ENCODE peak calls at places on chromosomes 11 and 22, in five cellular contexts. One of them, this sample, is unnamed.

GRCh38 chr11:14443642-14444041 is 56.0 kb downstream of the COPB1 start:
- DNase-seq in psoas muscle: no peak
- DNase-seq in A549: peak; percentile 54
- DNase-seq in heart right ventricle: no peak
- DNase-seq in IMR-90: peak; percentile 57
- DNase-seq in this sample: peak; percentile 60

GRCh38 chr11:86099727-86100320 is 30.9 kb upstream of the PICALM start:
- DNase-seq in psoas muscle: no peak
- DNase-seq in A549: peak; percentile 12
- DNase-seq in heart right ventricle: no peak
- DNase-seq in IMR-90: peak; percentile 71
- DNase-seq in this sample: peak; percentile 92

GRCh38 chr11:2526808-2527381 is 82.1 kb downstream of the KCNQ1 start:
- DNase-seq in psoas muscle: peak; percentile 47
- DNase-seq in A549: no peak
- DNase-seq in heart right ventricle: peak; percentile 54
- DNase-seq in IMR-90: no peak
- DNase-seq in this sample: no peak

GRCh38 chr22:22111267-22111751 is 128.7 kb upstream of the TOP3B start:
- DNase-seq in psoas muscle: no peak
- DNase-seq in A549: peak; percentile 42
- DNase-seq in heart right ventricle: no peak
- DNase-seq in IMR-90: peak; percentile 95
- DNase-seq in this sample: peak; percentile 64

GRCh38 chr11:27721505-27722116 is 21.4 kb upstream of the BDNF start:
- DNase-seq in psoas muscle: no peak
- DNase-seq in A549: no peak
- DNase-seq in heart right ventricle: no peak
- DNase-seq in IMR-90: no peak
- DNase-seq in this sample: no peak

GRCh38 chr11:122778148-122778547 is 60.2 kb upstream of the CRTAM start:
- DNase-seq in psoas muscle: no peak
- DNase-seq in A549: no peak
- DNase-seq in heart right ventricle: no peak
- DNase-seq in IMR-90: peak; percentile 65
- DNase-seq in this sample: peak; percentile 64

GRCh38 chr22:34736081-34736480 is 329.9 kb upstream of the ISX start:
- DNase-seq in psoas muscle: no peak
- DNase-seq in A549: no peak
- DNase-seq in heart right ventricle: no peak
- DNase-seq in IMR-90: no peak
- DNase-seq in this sample: no peak

GRCh38 chr11:14075118-14075601 is 112.6 kb downstream of the SPON1 start:
- DNase-seq in psoas muscle: no peak
- DNase-seq in A549: no peak
- DNase-seq in heart right ventricle: no peak
- DNase-seq in IMR-90: no peak
- DNase-seq in this sample: peak; percentile 59

GRCh38 chr11:134008593-134008992 is 51.8 kb upstream of the IGSF9B start:
- DNase-seq in psoas muscle: no peak
- DNase-seq in A549: no peak
- DNase-seq in heart right ventricle: no peak
- DNase-seq in IMR-90: no peak
- DNase-seq in this sample: no peak

GRCh38 chr22:42217019-42217751 is 53.3 kb downstream of the TCF20 start:
- DNase-seq in psoas muscle: no peak
- DNase-seq in A549: peak; percentile 1
- DNase-seq in heart right ventricle: no peak
- DNase-seq in IMR-90: peak; percentile 55
- DNase-seq in this sample: peak; percentile 3

GRCh38 chr11:128726464-128727139 is 32.7 kb downstream of the FLI1 start:
- DNase-seq in psoas muscle: no peak
- DNase-seq in A549: no peak
- DNase-seq in heart right ventricle: no peak
- DNase-seq in IMR-90: no peak
- DNase-seq in this sample: no peak

GRCh38 chr11:92123540-92123939 is 101.1 kb upstream of the FAT3 start:
- DNase-seq in psoas muscle: no peak
- DNase-seq in A549: no peak
- DNase-seq in heart right ventricle: no peak
- DNase-seq in IMR-90: peak; percentile 0
- DNase-seq in this sample: no peak

GRCh38 chr22:26619510-26619909 is 1.7 kb upstream of the CRYBB1 start:
- DNase-seq in psoas muscle: no peak
- DNase-seq in A549: no peak
- DNase-seq in heart right ventricle: peak; percentile 35
- DNase-seq in IMR-90: no peak
- DNase-seq in this sample: no peak

GRCh38 chr22:30694638-30695350 is at the start of gene OSBP2:
- DNase-seq in psoas muscle: peak; percentile 44
- DNase-seq in A549: peak; percentile 9
- DNase-seq in heart right ventricle: peak; percentile 38
- DNase-seq in IMR-90: no peak
- DNase-seq in this sample: no peak

GRCh38 chr22:39151329-39151975 is 1.0 kb downstream of the CBX7 start:
- DNase-seq in psoas muscle: peak; percentile 30
- DNase-seq in A549: no peak
- DNase-seq in heart right ventricle: peak; percentile 34
- DNase-seq in IMR-90: no peak
- DNase-seq in this sample: no peak

GRCh38 chr11:95119361-95120060 is 29.9 kb downstream of the ENDOD1 start:
- DNase-seq in psoas muscle: no peak
- DNase-seq in A549: no peak
- DNase-seq in heart right ventricle: no peak
- DNase-seq in IMR-90: no peak
- DNase-seq in this sample: no peak

GRCh38 chr11:13289081-13289480 is 11.5 kb downstream of the BMAL1 start:
- DNase-seq in psoas muscle: no peak
- DNase-seq in A549: peak; percentile 41
- DNase-seq in heart right ventricle: no peak
- DNase-seq in IMR-90: peak; percentile 43
- DNase-seq in this sample: peak; percentile 37

GRCh38 chr11:125872138-125872491 is 15.4 kb upstream of the HYLS1 start:
- DNase-seq in psoas muscle: no peak
- DNase-seq in A549: no peak
- DNase-seq in heart right ventricle: no peak
- DNase-seq in IMR-90: no peak
- DNase-seq in this sample: no peak

GRCh38 chr11:116502641-116503061 is 270.1 kb downstream of the BUD13 start:
- DNase-seq in psoas muscle: peak; percentile 26
- DNase-seq in A549: no peak
- DNase-seq in heart right ventricle: peak; percentile 50
- DNase-seq in IMR-90: no peak
- DNase-seq in this sample: no peak

GRCh38 chr22:42419328-42419881 is 12.8 kb downstream of the NFAM1 start:
- DNase-seq in psoas muscle: no peak
- DNase-seq in A549: no peak
- DNase-seq in heart right ventricle: no peak
- DNase-seq in IMR-90: no peak
- DNase-seq in this sample: no peak

GRCh38 chr11:3121931-3122774 is 43.0 kb downstream of the OSBPL5 start:
- DNase-seq in psoas muscle: no peak
- DNase-seq in A549: no peak
- DNase-seq in heart right ventricle: peak; percentile 15
- DNase-seq in IMR-90: no peak
- DNase-seq in this sample: no peak

GRCh38 chr22:32030508-32031247 is 12.4 kb upstream of the SLC5A1 start:
- DNase-seq in psoas muscle: no peak
- DNase-seq in A549: no peak
- DNase-seq in heart right ventricle: no peak
- DNase-seq in IMR-90: no peak
- DNase-seq in this sample: no peak

GRCh38 chr11:68649851-68650555 is 34.3 kb upstream of the GAL start:
- DNase-seq in psoas muscle: no peak
- DNase-seq in A549: no peak
- DNase-seq in heart right ventricle: no peak
- DNase-seq in IMR-90: no peak
- DNase-seq in this sample: no peak

GRCh38 chr11:90756617-90757016 is 533.8 kb upstream of the CHORDC1 start:
- DNase-seq in psoas muscle: no peak
- DNase-seq in A549: no peak
- DNase-seq in heart right ventricle: no peak
- DNase-seq in IMR-90: no peak
- DNase-seq in this sample: no peak

GRCh38 chr11:8707541-8708270 is 25.1 kb downstream of the RPL27A start:
- DNase-seq in psoas muscle: peak; percentile 81
- DNase-seq in A549: no peak
- DNase-seq in heart right ventricle: peak; percentile 79
- DNase-seq in IMR-90: no peak
- DNase-seq in this sample: no peak

GRCh38 chr11:56885182-56885581 is 103.5 kb upstream of the OR5AK2 start:
- DNase-seq in psoas muscle: no peak
- DNase-seq in A549: peak; percentile 60
- DNase-seq in heart right ventricle: no peak
- DNase-seq in IMR-90: no peak
- DNase-seq in this sample: no peak

GRCh38 chr11:28457481-28458145 is 349.4 kb downstream of the METTL15 start:
- DNase-seq in psoas muscle: no peak
- DNase-seq in A549: no peak
- DNase-seq in heart right ventricle: no peak
- DNase-seq in IMR-90: no peak
- DNase-seq in this sample: no peak

GRCh38 chr11:101126551-101127347 is 2.9 kb downstream of the PGR start:
- DNase-seq in psoas muscle: peak; percentile 21
- DNase-seq in A549: no peak
- DNase-seq in heart right ventricle: peak; percentile 55
- DNase-seq in IMR-90: no peak
- DNase-seq in this sample: peak; percentile 24

GRCh38 chr11:68763181-68763721 is 11.9 kb upstream of the TESMIN start:
- DNase-seq in psoas muscle: no peak
- DNase-seq in A549: no peak
- DNase-seq in heart right ventricle: no peak
- DNase-seq in IMR-90: no peak
- DNase-seq in this sample: no peak

GRCh38 chr11:3049430-3050243 is 7.6 kb downstream of the CARS1 start:
- DNase-seq in psoas muscle: peak; percentile 88
- DNase-seq in A549: peak; percentile 77
- DNase-seq in heart right ventricle: peak; percentile 48
- DNase-seq in IMR-90: peak; percentile 98
- DNase-seq in this sample: peak; percentile 96

GRCh38 chr11:79610678-79611077 is 169.8 kb upstream of the TENM4 start:
- DNase-seq in psoas muscle: no peak
- DNase-seq in A549: no peak
- DNase-seq in heart right ventricle: no peak
- DNase-seq in IMR-90: no peak
- DNase-seq in this sample: no peak
- TF ChIP-seq CTCF in psoas muscle: no peak
- TF ChIP-seq CTCF in A549: no peak
- TF ChIP-seq CTCF in heart right ventricle: no peak
- TF ChIP-seq CTCF in IMR-90: peak; percentile 5
- TF ChIP-seq CTCF in this sample: no peak

DNA sequence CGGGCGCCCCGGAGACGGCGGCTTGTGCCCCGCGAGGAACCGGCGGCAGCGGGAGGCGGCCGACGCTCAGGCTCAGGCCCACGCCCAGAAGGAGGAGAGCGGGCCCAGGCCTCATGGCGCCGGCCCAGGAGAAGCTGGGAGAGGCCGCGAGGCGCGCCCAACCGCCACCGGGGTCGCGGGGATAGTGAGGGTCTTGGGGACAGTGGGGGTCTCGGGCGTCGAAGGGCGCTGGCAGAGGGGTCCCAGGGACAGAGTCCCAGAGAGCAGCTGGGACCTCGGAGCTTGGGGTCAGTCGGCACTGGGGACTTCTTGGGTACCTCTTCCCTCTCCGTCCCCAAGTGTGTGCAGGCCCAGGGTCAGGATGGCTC is at the start of gene PKDREJ:
- DNase-seq in psoas muscle: no peak
- DNase-seq in A549: no peak
- DNase-seq in heart right ventricle: no peak
- DNase-seq in IMR-90: no peak
- DNase-seq in this sample: no peak
- H3K4me3 ChIP-seq in psoas muscle: peak within 1 kb of the TSS; percentile 49
- H3K4me3 ChIP-seq in A549: no peak within 1 kb of the TSS
- H3K4me3 ChIP-seq in heart right ventricle: peak within 1 kb of the TSS; percentile 24
- H3K4me3 ChIP-seq in IMR-90: no peak within 1 kb of the TSS
- H3K4me3 ChIP-seq in this sample: no peak within 1 kb of the TSS

DNA sequence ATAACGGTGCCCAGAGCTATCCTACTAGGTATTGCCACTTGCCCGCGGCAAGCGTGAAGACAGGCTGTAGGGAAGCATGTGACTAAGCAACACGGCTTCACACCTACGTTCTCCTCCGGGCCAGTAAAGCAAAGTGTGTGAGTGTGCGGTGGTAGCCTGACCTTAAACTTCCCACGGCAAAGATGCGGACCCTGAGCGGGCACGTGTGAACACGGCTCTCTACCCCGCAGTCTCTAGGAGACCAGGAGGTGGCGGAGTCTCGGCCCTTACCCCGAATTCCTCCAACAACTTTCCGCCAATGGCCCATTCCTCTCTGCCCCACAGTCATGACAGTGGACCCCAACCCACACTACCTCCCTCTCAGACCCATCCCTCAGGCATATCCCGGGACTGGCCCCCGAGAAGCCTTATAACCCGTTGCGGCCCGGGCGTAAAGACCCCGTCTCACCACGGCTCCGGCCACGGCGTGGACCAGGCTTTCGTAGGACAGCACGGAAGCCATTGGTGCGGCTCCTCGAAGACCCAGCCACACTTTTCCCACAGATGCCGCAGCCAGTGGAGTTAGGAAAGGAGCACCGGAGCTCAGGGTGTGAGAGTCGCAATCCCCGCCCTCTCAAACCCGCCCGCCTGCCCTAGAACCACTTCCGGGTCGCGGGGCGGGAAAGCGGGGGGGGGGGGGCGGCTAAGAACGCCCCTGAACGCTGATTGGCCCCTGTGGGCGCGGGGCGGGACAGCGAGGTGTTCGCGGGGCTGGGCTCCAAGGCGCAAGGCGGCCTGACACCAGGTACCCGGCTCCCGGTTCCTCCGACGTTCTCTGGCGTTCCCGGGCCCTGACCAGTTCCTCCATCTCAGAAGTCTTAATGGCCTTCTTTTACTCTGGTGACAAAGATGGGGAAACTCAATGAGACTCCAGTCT is at the start of gene SLC25A17:
- DNase-seq in psoas muscle: peak; percentile 89
- DNase-seq in A549: peak; percentile 82
- DNase-seq in heart right ventricle: peak; percentile 89
- DNase-seq in IMR-90: peak; percentile 69
- DNase-seq in this sample: peak; percentile 68
- TF ChIP-seq CTCF in psoas muscle: peak; percentile 31
- TF ChIP-seq CTCF in A549: peak; percentile 16
- TF ChIP-seq CTCF in heart right ventricle: peak; percentile 55
- TF ChIP-seq CTCF in IMR-90: peak; percentile 38
- TF ChIP-seq CTCF in this sample: peak; percentile 43

GRCh38 chr22:36768141-36768540 is 7.8 kb downstream of the IFT27 start:
- DNase-seq in psoas muscle: no peak
- DNase-seq in A549: no peak
- DNase-seq in heart right ventricle: no peak
- DNase-seq in IMR-90: no peak
- DNase-seq in this sample: no peak

GRCh38 chr22:36768616-36769015 is 7.3 kb downstream of the IFT27 start:
- DNase-seq in psoas muscle: no peak
- DNase-seq in A549: no peak
- DNase-seq in heart right ventricle: no peak
- DNase-seq in IMR-90: no peak
- DNase-seq in this sample: no peak

GRCh38 chr22:36765131-36765942 is 10.6 kb downstream of the IFT27 start:
- DNase-seq in psoas muscle: no peak
- DNase-seq in A549: no peak
- DNase-seq in heart right ventricle: no peak
- DNase-seq in IMR-90: no peak
- DNase-seq in this sample: no peak

GRCh38 chr22:36765943-36766450 is 9.9 kb downstream of the IFT27 start:
- DNase-seq in psoas muscle: no peak
- DNase-seq in A549: no peak
- DNase-seq in heart right ventricle: no peak
- DNase-seq in IMR-90: peak; percentile 59
- DNase-seq in this sample: peak; percentile 40

GRCh38 chr22:36767035-36767775 is 8.7 kb downstream of the IFT27 start:
- DNase-seq in psoas muscle: no peak
- DNase-seq in A549: no peak
- DNase-seq in heart right ventricle: no peak
- DNase-seq in IMR-90: no peak
- DNase-seq in this sample: no peak
- H3K4me3 ChIP-seq in psoas muscle: no peak overlapping the region
- H3K4me3 ChIP-seq in A549: no peak overlapping the region
- H3K4me3 ChIP-seq in heart right ventricle: no peak overlapping the region
- H3K4me3 ChIP-seq in IMR-90: no peak overlapping the region
- H3K4me3 ChIP-seq in this sample: no peak overlapping the region

This sample was measured in fibroblast of mammary gland.